ENCODE peak calls at places on chromosomes 11 and 22, in six cellular contexts. K is cardiac fibroblast, O is mammary epithelial cell, U is WTC11, A is nephron progenitor cell, N is progenitor cell of endocrine pancreas. W is an unnamed sample.

GRCh38 chr11:27509953-27510352 is 3.4 kb upstream of the LIN7C start:
- DNase-seq in K (no peak), U (no peak), O (no peak), N (no peak), A (no peak), W (no peak)

GRCh38 chr11:128437137-128437536 is 150.2 kb downstream of the ETS1 start:
- DNase-seq in K (peak; percentile 79), U (no peak), A (no peak), O (no peak), N (no peak), W (no peak)

GRCh38 chr11:120651396-120651795 is 139.8 kb downstream of the GRIK4 start:
- DNase-seq in N (no peak), K (no peak), U (no peak), O (no peak), A (no peak), W (no peak)

GRCh38 chr11:35525501-35526175 is at the start of gene PAMR1:
- DNase-seq in U (peak; percentile 72), N (peak; percentile 27), O (peak; percentile 60), A (peak; percentile 75), K (peak; percentile 88), W (no peak)

GRCh38 chr11:47327025-47327424 is 25.5 kb downstream of the MYBPC3 start:
- DNase-seq in N (no peak), A (no peak), U (no peak), O (no peak), K (no peak), W (no peak)

GRCh38 chr11:67287355-67288197 is 1.5 kb upstream of the ANKRD13D start:
- DNase-seq in A (no peak), U (no peak), N (no peak), K (no peak), O (no peak), W (no peak)

GRCh38 chr11:92859290-92859689 is 110.2 kb upstream of the MTNR1B start:
- DNase-seq in O (no peak), K (peak; percentile 15), A (no peak), U (no peak), N (no peak), W (no peak)

GRCh38 chr22:49545606-49546005 is 282.1 kb downstream of the BRD1 start:
- DNase-seq in N (no peak), U (peak; percentile 3), A (no peak), K (no peak), O (no peak), W (no peak)

GRCh38 chr11:134439181-134439580 is 27.1 kb upstream of the B3GAT1 start:
- DNase-seq in K (no peak), N (no peak), O (no peak), U (no peak), A (no peak), W (no peak)

GRCh38 chr11:131815631-131816030 is 445.2 kb downstream of the NTM start:
- DNase-seq in K (no peak), U (peak; percentile 31), N (no peak), O (no peak), A (peak; percentile 24), W (no peak)

GRCh38 chr22:35634981-35635540 is 13.2 kb upstream of the APOL6 start:
- DNase-seq in N (no peak), A (no peak), U (no peak), O (no peak), K (no peak), W (no peak)

GRCh38 chr11:2576536-2576935 is 123.3 kb downstream of the KCNQ1OT1 start:
- DNase-seq in O (no peak), U (peak; percentile 10), K (no peak), A (no peak), N (no peak), W (no peak)

GRCh38 chr22:46547883-46548244 is 10.4 kb upstream of the CELSR1 start:
- DNase-seq in N (no peak), K (peak; percentile 93), O (peak; percentile 71), A (no peak), U (no peak), W (no peak)

GRCh38 chr22:25563757-25564319 is 637 bp upstream of the GRK3 start:
- DNase-seq in K (no peak), U (no peak), A (peak; percentile 20), O (peak; percentile 48), N (no peak), W (no peak)

GRCh38 chr11:122115520-122116343 is at the start of gene BLID:
- DNase-seq in N (peak; percentile 20), A (peak; percentile 61), K (peak; percentile 65), O (no peak), U (peak; percentile 79), W (no peak)

GRCh38 chr22:45183974-45184373 is 20.2 kb downstream of the NUP50 start:
- DNase-seq in U (no peak), O (no peak), K (no peak), N (no peak), A (no peak), W (no peak)

GRCh38 chr11:121829159-121829643 is 286.8 kb downstream of the BLID start:
- DNase-seq in N (no peak), K (peak; percentile 96), U (no peak), A (no peak), O (peak; percentile 91), W (no peak)

GRCh38 chr22:26949193-26949592 is 291.8 kb downstream of the MIAT start:
- DNase-seq in A (peak; percentile 66), K (peak; percentile 41), N (peak; percentile 39), O (peak; percentile 11), U (peak; percentile 57), W (no peak)

GRCh38 chr22:47190957-47191323 is 428.5 kb downstream of the TBC1D22A start:
- DNase-seq in K (no peak), N (no peak), O (no peak), U (no peak), A (no peak), W (no peak)

GRCh38 chr22:50051930-50052329 is 6.2 kb downstream of the TTLL8 start:
- DNase-seq in K (no peak), N (no peak), O (no peak), U (no peak), A (no peak), W (no peak)

GRCh38 chr22:44741929-44742328 is 10.4 kb upstream of the ARHGAP8 start:
- DNase-seq in A (no peak), O (no peak), N (no peak), U (no peak), K (no peak), W (no peak)

GRCh38 chr11:10908215-10908990 is 50.5 kb upstream of the ZBED5 start:
- DNase-seq in N (no peak), K (peak; percentile 88), A (no peak), U (peak; percentile 26), O (peak; percentile 80), W (no peak)

GRCh38 chr11:3947084-3947483 is 91.6 kb downstream of the STIM1 start:
- DNase-seq in O (no peak), A (no peak), K (peak; percentile 91), U (no peak), N (no peak), W (no peak)

GRCh38 chr22:28237092-28237491 is 318.0 kb upstream of the PITPNB start:
- DNase-seq in K (peak; percentile 32), O (peak; percentile 35), N (no peak), U (no peak), A (no peak), W (no peak)

GRCh38 chr11:95456704-95457491 is 225.9 kb upstream of the SESN3 start:
- DNase-seq in K (peak; percentile 85), O (no peak), A (no peak), U (no peak), N (no peak), W (no peak)

GRCh38 chr11:9074338-9075029 is 16.9 kb downstream of the SCUBE2 start:
- DNase-seq in N (no peak), U (no peak), O (no peak), A (no peak), K (no peak), W (no peak)

DNA sequence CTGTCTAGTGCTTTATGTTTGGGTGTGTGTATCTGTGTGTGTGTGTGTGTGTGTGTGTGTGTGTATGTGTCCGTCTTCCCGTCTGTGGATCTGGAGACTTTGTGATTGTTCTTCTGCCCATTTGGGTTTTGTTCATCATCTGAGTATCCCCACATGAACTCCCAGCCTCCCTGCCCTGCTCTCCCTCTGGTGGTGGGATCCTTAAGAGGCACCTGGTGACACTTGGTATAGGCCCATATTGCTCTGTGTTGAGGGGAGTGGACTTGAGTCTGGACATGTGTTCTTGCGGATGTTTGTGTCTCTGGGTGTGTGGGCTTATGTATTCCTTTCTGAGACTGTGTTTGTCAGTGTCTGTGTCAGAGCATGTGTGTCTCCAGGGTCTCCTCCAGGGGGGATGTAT is 15.3 kb downstream of the RCOR2 start:
- DNase-seq in A (no peak), U (no peak), O (no peak), N (no peak), K (peak; percentile 41), W (no peak)
- TF ChIP-seq CTCF in A (no peak), U (no peak), O (peak; percentile 46), N (peak; percentile 41), K (peak; percentile 36), W (peak; percentile 56)

GRCh38 chr11:91219501-91219900 is 996.7 kb upstream of the CHORDC1 start:
- DNase-seq in N (no peak), A (no peak), U (no peak), O (peak; percentile 19), K (peak; percentile 47), W (no peak)

GRCh38 chr11:91220476-91221202 is 997.8 kb upstream of the CHORDC1 start:
- DNase-seq in K (peak; percentile 56), U (no peak), A (no peak), O (peak; percentile 87), N (no peak), W (no peak)
- TF ChIP-seq CTCF in K (no peak), U (no peak), A (no peak), O (no peak), N (no peak), W (peak; percentile 18)

GRCh38 chr11:70230151-70230839 is 27.2 kb downstream of the FADD start:
- DNase-seq in U (no peak), K (peak; percentile 26), N (no peak), A (no peak), O (no peak), W (no peak)

GRCh38 chr11:70230840-70231710 is 28.0 kb downstream of the FADD start:
- DNase-seq in K (no peak), A (no peak), O (no peak), U (no peak), N (no peak), W (no peak)

GRCh38 chr11:70229737-70230136 is 26.6 kb downstream of the FADD start:
- DNase-seq in U (no peak), A (no peak), O (no peak), K (no peak), N (no peak), W (no peak)

GRCh38 chr11:70225629-70226582 is 22.8 kb downstream of the FADD start:
- DNase-seq in U (no peak), A (no peak), O (no peak), N (no peak), K (peak; percentile 67), W (no peak)

GRCh38 chr11:70226967-70227366 is 23.9 kb downstream of the FADD start:
- DNase-seq in A (peak; percentile 22), K (no peak), O (no peak), N (no peak), U (peak; percentile 64), W (no peak)
- TF ChIP-seq CTCF in A (no peak), K (peak; percentile 38), O (peak; percentile 46), N (peak; percentile 30), U (peak; percentile 18), W (peak; percentile 37)

DNA sequence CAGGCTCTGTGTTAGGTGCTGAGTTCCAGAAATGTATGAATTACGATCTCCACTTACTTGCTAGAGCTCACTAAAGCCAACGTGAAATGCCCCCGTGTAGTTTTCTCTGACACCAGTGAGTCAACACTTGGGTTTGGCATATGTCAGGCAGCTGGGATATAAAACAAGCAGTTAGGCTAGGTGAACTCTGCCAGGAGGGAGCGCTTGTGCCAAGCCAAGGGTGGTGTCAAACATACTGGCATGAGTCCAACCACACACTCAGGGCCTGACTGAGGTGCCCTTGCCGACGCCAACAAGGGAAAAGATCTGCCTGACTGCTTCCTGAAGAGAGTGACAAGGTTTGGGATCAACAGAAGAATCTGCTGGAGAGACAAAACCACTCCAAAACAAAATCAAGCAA is 167.8 kb upstream of the NARS2 start:
- DNase-seq in A (no peak), K (no peak), O (peak; percentile 54), U (no peak), N (no peak), W (no peak)
- TF ChIP-seq CTCF in A (no peak), K (no peak), O (peak; percentile 30), U (no peak), N (no peak), W (no peak)